ENCODE peak calls at places on chromosomes 6 and 20, in seven cellular contexts. K is H9, O is IMR-90, C is mesenchymal stem cell, Q is neuronal stem cell, J is H1, B is trophoblast cell. V is an unnamed sample.

GRCh38 chr20:9051508-9051907 is 17.4 kb upstream of the PLCB4 start:
- DNase-seq in K (no peak), O (peak; percentile 99), C (peak; percentile 98), Q (no peak), J (no peak), B (peak; percentile 54), V (peak; percentile 84)

GRCh38 chr20:63941282-63942060 is 14.7 kb downstream of the UCKL1 start:
- DNase-seq in K (peak; percentile 98), O (no peak), C (no peak), Q (no peak), J (peak; percentile 96), B (no peak), V (peak; percentile 97)

GRCh38 chr6:161327360-161327953 is 53.6 kb upstream of the AGPAT4 start:
- DNase-seq in K (no peak), O (no peak), C (peak; percentile 1), Q (no peak), J (no peak), B (no peak), V (peak; percentile 66)

GRCh38 chr6:165611294-165611693 is 51.7 kb downstream of the PDE10A start:
- DNase-seq in K (no peak), O (no peak), C (no peak), Q (no peak), J (no peak), B (no peak), V (no peak)

GRCh38 chr6:167760979-167761793 is 65.5 kb upstream of the AFDN start:
- DNase-seq in K (no peak), O (peak; percentile 0), C (peak; percentile 99), Q (no peak), J (no peak), B (peak; percentile 42), V (no peak)

GRCh38 chr6:28443112-28443773 is at the start of gene ZSCAN23:
- DNase-seq in K (peak; percentile 90), O (peak; percentile 92), C (peak; percentile 90), Q (peak; percentile 68), J (peak; percentile 58), B (peak; percentile 75), V (peak; percentile 96)

GRCh38 chr6:134822920-134823430 is 126.9 kb downstream of the ALDH8A1 start:
- DNase-seq in K (peak; percentile 74), O (peak; percentile 90), C (peak; percentile 88), Q (peak; percentile 81), J (peak; percentile 44), B (peak; percentile 67), V (peak; percentile 92)

GRCh38 chr6:100258752-100259151 is 206.0 kb downstream of the SIM1 start:
- DNase-seq in K (no peak), O (no peak), C (no peak), Q (no peak), J (no peak), B (no peak), V (no peak)

GRCh38 chr6:5034328-5034727 is 30.5 kb upstream of the RPP40 start:
- DNase-seq in K (no peak), O (no peak), C (no peak), Q (no peak), J (no peak), B (no peak), V (no peak)

GRCh38 chr6:50851269-50851847 is 32.7 kb downstream of the TFAP2B start:
- DNase-seq in K (peak; percentile 40), O (no peak), C (no peak), Q (no peak), J (no peak), B (no peak), V (no peak)

GRCh38 chr20:35179292-35180212 is 7.7 kb downstream of the PROCR start:
- DNase-seq in K (no peak), O (no peak), C (no peak), Q (no peak), J (no peak), B (no peak), V (no peak)

GRCh38 chr6:16239798-16240123 is 1.4 kb downstream of the GMPR start:
- DNase-seq in K (peak; percentile 81), O (peak; percentile 49), C (peak; percentile 81), Q (no peak), J (no peak), B (no peak), V (peak; percentile 84)

GRCh38 chr6:16238057-16238657 is at the start of gene GMPR:
- DNase-seq in K (peak; percentile 50), O (peak; percentile 39), C (peak; percentile 83), Q (peak; percentile 24), J (no peak), B (peak; percentile 60), V (peak; percentile 41)

GRCh38 chr6:16238658-16239089 is 287 bp downstream of the GMPR start:
- DNase-seq in K (peak; percentile 52), O (no peak), C (no peak), Q (no peak), J (no peak), B (no peak), V (peak; percentile 59)

GRCh38 chr6:16240618-16241320 is 2.4 kb downstream of the GMPR start:
- DNase-seq in K (no peak), O (no peak), C (no peak), Q (no peak), J (no peak), B (no peak), V (no peak)

DNA sequence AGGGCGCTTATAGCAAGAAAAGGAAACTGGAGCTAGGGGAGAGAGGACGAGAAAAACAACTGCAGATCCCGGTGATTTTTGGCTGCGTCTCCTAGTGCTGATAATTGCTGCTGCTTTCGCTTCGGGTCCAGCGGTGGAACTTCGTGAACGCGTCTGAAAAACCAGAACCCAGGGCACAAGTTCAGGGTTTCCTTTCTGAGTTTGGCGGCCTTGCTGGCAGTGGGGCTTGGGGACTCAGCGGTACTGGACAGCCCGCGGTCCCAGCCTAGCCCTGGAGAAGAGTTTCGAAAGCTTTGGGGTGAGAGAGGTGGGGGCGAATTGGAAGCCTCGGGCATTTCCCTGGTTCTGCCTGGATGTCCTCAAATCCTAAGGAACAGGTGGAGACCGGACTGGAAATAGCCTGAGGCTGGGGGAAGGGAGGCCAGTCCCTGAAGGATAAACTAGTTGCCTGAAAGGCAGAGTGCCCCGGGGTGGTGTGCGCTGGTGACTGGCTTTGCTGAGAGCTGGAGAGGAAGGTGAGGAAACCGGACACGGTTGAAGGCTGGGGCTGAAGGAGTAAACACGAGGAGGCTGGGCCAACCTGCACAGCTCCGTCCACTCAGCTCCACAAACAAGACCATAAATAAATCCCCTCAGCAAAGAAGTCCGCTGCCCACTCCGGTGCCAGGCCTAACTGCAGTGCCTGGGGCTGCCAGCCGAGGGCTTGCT is 857 bp downstream of the GMPR start:
- DNase-seq in K (no peak), O (peak; percentile 44), C (peak; percentile 69), Q (no peak), J (no peak), B (peak; percentile 80), V (peak; percentile 73)
- H3K4me1 ChIP-seq in K (no peaks in the 10 kb centered on the region), O (peaks cover 11% of the 10 kb centered on the region), C (peaks cover 18% of the 10 kb centered on the region), Q (peaks cover 7% of the 10 kb centered on the region), J (no peaks in the 10 kb centered on the region), B (peaks cover 14% of the 10 kb centered on the region), V (no peaks in the 10 kb centered on the region)

DNA sequence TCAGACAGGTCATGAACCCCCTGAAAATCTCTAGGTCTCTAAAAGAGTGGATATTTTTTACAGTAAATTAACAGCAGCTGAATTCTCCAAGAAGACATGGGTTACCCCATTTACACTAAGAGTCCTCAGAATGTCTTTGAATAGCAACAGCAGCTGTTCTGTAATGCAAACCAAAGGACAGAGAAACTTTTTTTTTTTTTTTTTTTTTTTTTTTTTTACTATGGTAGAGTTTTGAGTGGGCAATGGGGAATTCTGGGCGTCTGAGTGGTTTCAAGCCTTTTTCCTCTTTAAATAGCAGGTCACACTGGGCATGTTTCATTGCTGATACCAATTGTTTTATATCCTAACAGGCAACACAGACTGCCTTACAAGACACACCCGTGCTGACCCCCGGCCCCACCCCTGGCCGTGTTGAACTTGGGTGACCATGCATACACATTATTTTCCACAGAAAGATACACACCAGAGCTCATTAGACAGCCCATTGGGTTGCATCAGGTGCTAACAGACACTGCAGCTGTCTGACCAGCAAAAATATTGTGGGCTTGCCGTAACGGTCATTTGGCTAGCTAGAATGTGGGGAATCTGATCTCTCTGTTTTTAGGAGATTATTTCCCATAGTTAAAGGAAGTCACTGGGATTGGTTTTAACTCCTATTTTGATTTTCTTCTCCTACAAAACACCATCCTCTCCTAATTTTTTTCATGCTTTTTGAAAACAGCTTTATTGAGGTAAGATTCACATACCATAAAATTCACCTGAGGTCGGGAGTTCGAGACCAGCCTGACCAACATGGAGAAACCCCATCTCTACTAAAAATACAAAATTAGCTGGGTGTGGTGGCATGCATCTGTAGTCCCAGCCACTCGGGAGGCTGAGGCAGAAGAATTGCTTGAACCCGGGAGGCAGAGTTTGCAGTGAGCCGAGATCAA is 26.7 kb upstream of the IRF4 start:
- DNase-seq in K (no peak), O (no peak), C (no peak), Q (no peak), J (no peak), B (no peak), V (no peak)
- H3K23ac ChIP-seq in K (no peak overlapping the region), O (no peak overlapping the region), C (no peak overlapping the region), Q (no peak overlapping the region), J (no peak overlapping the region), B (no peak overlapping the region), V (no peak overlapping the region)

GRCh38 chr6:26033132-26033941 is 53.9 kb upstream of the HFE start:
- DNase-seq in K (peak; percentile 76), O (peak; percentile 99), C (peak; percentile 98), Q (peak; percentile 83), J (no peak), B (peak; percentile 82), V (peak; percentile 98)

GRCh38 chr6:26033942-26034354 is 53.3 kb upstream of the HFE start:
- DNase-seq in K (peak; percentile 54), O (no peak), C (no peak), Q (no peak), J (no peak), B (no peak), V (peak; percentile 67)

GRCh38 chr6:26031595-26032386 is 55.4 kb upstream of the HFE start:
- DNase-seq in K (peak; percentile 94), O (peak; percentile 97), C (peak; percentile 98), Q (peak; percentile 95), J (peak; percentile 82), B (peak; percentile 80), V (peak; percentile 99)

GRCh38 chr6:26032387-26033131 is 54.7 kb upstream of the HFE start:
- DNase-seq in K (peak; percentile 49), O (peak; percentile 38), C (peak; percentile 58), Q (peak; percentile 52), J (no peak), B (peak; percentile 47), V (peak; percentile 77)

DNA sequence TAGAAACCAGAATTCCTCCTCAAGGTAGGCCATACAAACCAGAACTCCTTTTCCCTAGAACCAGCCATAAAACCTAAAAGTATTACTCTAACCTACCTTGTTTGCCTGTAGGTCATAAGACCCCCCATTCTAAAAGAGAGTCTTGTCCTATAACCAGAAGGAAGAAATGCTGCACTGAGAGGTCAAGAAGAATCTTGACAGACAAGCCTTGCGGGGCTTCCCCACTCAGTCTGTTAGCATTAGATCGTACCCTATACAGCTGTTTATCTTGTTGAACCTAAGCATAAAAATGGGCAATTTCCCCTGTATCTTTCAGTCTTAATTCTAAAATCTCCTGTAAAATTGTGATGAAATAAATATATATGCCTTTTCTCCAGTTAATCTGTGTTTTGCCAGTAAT is 52.3 kb upstream of the HFE start:
- DNase-seq in K (no peak), O (no peak), C (no peak), Q (no peak), J (no peak), B (no peak), V (no peak)
- H3K4me1 ChIP-seq in K (no peaks in the 10 kb centered on the region), O (no peaks in the 10 kb centered on the region), C (peaks cover 4% of the 10 kb centered on the region), Q (peaks cover 11% of the 10 kb centered on the region), J (peaks cover 7% of the 10 kb centered on the region), B (no peaks in the 10 kb centered on the region), V (peaks cover 3% of the 10 kb centered on the region)

DNA sequence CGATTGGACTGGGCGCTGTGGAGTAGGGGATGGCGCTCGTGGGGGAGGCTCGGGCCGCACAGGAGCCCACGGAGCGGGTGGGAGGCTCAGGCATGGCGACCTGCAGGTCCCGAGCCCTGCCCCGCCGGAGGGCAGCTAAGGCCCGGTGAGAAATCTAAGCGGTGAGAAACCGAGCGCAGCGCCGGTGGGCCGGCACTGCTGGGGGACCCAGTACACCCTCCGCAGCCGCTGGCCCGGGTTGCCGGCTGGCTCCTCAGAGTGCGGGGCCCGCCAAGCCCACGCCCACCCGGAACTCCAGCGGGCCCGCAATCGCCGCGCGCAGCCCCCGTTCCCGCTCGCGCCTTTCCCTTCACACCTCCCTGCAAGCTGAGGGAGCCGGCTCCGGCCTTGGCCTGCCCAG is 59.7 kb upstream of the MYLIP start:
- DNase-seq in K (peak; percentile 35), O (no peak), C (no peak), Q (no peak), J (no peak), B (no peak), V (no peak)
- H3K23ac ChIP-seq in K (no peak overlapping the region), O (no peak overlapping the region), C (no peak overlapping the region), Q (no peak overlapping the region), J (no peak overlapping the region), B (no peak overlapping the region), V (no peak overlapping the region)

V was measured in mesendoderm.